ENCODE peak calls at places on chromosome 15, in nine cellular contexts. M is dorsolateral prefrontal cortex, H is uterus, A is AG04450, V is breast epithelium, N is endodermal cell, F is substantia nigra, E is SK-N-SH, K is pancreas. G is an unnamed sample.

GRCh38 chr15:43239732-43240491 is 19.1 kb upstream of the EPB42 start:
- DNase-seq in K (no peak), V (no peak), A (no peak), E (no peak), F (no peak), N (no peak), M (no peak), H (no peak), G (no peak)

GRCh38 chr15:85751731-85752421 is 42.8 kb downstream of the KLHL25 start:
- DNase-seq in H (peak; percentile 37), N (peak; percentile 86), K (no peak), V (no peak), E (no peak), F (no peak), M (no peak), A (no peak), G (no peak)

GRCh38 chr15:70421197-70421482 is 323.4 kb upstream of the TLE3 start:
- DNase-seq in V (no peak), F (no peak), E (no peak), K (no peak), N (no peak), M (no peak), H (no peak), A (no peak), G (no peak)

GRCh38 chr15:68096099-68096498 is 42.0 kb downstream of the PIAS1 start:
- DNase-seq in E (no peak), F (no peak), M (no peak), V (no peak), H (no peak), A (no peak), K (no peak), N (no peak), G (no peak)

GRCh38 chr15:70435369-70435768 is 328.0 kb downstream of the UACA start:
- DNase-seq in V (no peak), F (no peak), E (no peak), H (no peak), A (no peak), N (no peak), M (no peak), K (no peak), G (peak; percentile 20)

GRCh38 chr15:68812596-68813548 is 7.8 kb downstream of the ANP32A start:
- DNase-seq in M (no peak), F (no peak), N (no peak), E (no peak), K (peak; percentile 3), A (no peak), H (no peak), V (peak; percentile 13), G (no peak)

GRCh38 chr15:71811036-71811736 is 832 bp downstream of the NR2E3 start:
- DNase-seq in F (no peak), E (peak; percentile 34), A (no peak), N (no peak), V (no peak), K (no peak), H (no peak), M (no peak), G (no peak)

GRCh38 chr15:98881526-98882517 is 125.8 kb downstream of the PGPEP1L start:
- DNase-seq in N (no peak), V (no peak), A (no peak), M (no peak), F (no peak), H (no peak), E (peak; percentile 67), K (no peak), G (no peak)

GRCh38 chr15:90022905-90023700 is 22.0 kb downstream of the ZNF710 start:
- DNase-seq in H (no peak), V (no peak), M (no peak), K (no peak), A (no peak), E (no peak), N (peak; percentile 24), F (no peak), G (no peak)

GRCh38 chr15:70569139-70569717 is 194.1 kb downstream of the UACA start:
- DNase-seq in N (peak; percentile 63), H (no peak), V (peak; percentile 29), K (no peak), M (no peak), E (peak; percentile 44), F (no peak), A (peak; percentile 38), G (no peak)

GRCh38 chr15:26771917-26772587 is 814 bp downstream of the GABRB3 start:
- DNase-seq in F (no peak), V (no peak), A (no peak), M (peak; percentile 36), E (peak; percentile 78), K (peak; percentile 26), N (no peak), H (no peak), G (no peak)

GRCh38 chr15:99507016-99507731 is 58.6 kb upstream of the MEF2A start:
- DNase-seq in E (peak; percentile 72), F (no peak), A (peak; percentile 73), K (no peak), N (peak; percentile 41), V (no peak), M (no peak), H (peak; percentile 48), G (no peak)

GRCh38 chr15:79366691-79367090 is 55.8 kb downstream of the TMED3 start:
- DNase-seq in H (no peak), V (no peak), A (no peak), E (no peak), M (no peak), F (no peak), K (no peak), N (no peak), G (no peak)

GRCh38 chr15:90895571-90896117 is 7.5 kb upstream of the MAN2A2 start:
- DNase-seq in N (peak; percentile 66), M (peak; percentile 79), A (no peak), E (peak; percentile 86), F (peak; percentile 13), K (no peak), H (no peak), V (no peak), G (no peak)

GRCh38 chr15:81327526-81327925 is 3.6 kb upstream of the STARD5 start:
- DNase-seq in M (no peak), V (no peak), F (no peak), H (no peak), A (peak; percentile 74), E (no peak), K (no peak), N (no peak), G (no peak)

GRCh38 chr15:71971905-71972304 is 146.0 kb downstream of the MYO9A start:
- DNase-seq in N (no peak), V (no peak), E (no peak), M (no peak), F (no peak), A (no peak), H (no peak), K (no peak), G (no peak)

GRCh38 chr15:55256281-55257013 is 33.2 kb downstream of the RAB27A start:
- DNase-seq in K (no peak), H (no peak), M (no peak), F (no peak), A (no peak), V (no peak), E (no peak), N (no peak), G (no peak)

DNA sequence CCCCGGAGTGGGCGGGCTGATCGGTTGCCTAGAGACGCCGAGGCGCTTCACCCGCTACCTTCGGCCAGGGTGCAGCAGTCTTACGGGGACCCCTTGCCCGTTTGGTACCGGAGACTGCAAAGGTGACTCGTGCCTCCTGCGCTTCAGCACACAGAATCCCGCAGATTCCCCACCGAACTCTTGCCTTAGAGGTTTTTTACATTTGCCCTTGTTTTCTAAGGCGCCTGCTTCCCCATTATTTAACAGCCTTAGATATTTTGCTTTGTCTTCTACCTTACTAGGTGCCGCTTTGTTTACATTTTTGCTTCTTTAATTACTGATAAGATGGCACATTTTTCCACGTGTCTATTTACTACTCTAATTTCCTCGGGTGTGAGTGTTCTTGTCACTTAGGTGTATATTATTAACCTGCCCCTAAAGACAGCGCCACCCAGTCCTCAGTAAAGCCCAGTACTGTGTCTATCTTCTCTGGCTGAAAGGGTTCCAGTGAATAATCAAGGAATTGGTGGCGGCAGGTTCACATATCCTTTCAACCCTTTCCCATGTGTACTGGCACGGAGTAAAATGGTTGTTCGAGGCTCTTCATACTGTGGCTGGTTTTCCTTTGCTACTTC is 563 bp upstream of the CEP152 start:
- DNase-seq in N (peak; percentile 55), E (no peak), M (no peak), K (peak; percentile 13), V (no peak), A (no peak), F (no peak), H (no peak), G (no peak)
- H3K27ac ChIP-seq in N (no peak overlapping the region), E (no peak overlapping the region), M (no peak overlapping the region), K (no peak overlapping the region), V (peak overlapping the region; percentile 76), A (no peak overlapping the region), F (no peak overlapping the region), H (no peak overlapping the region), G (no peak overlapping the region)

GRCh38 chr15:94844188-94844532 is 612.8 kb downstream of the MCTP2 start:
- DNase-seq in V (no peak), F (no peak), A (no peak), E (no peak), H (no peak), M (no peak), K (no peak), N (no peak), G (no peak)
- H3K27ac ChIP-seq in V (no peak overlapping the region), F (no peak overlapping the region), A (no peak overlapping the region), E (no peak overlapping the region), H (no peak overlapping the region), M (no peak overlapping the region), K (peak overlapping the region; percentile 90), N (no peak overlapping the region), G (no peak overlapping the region)

DNA sequence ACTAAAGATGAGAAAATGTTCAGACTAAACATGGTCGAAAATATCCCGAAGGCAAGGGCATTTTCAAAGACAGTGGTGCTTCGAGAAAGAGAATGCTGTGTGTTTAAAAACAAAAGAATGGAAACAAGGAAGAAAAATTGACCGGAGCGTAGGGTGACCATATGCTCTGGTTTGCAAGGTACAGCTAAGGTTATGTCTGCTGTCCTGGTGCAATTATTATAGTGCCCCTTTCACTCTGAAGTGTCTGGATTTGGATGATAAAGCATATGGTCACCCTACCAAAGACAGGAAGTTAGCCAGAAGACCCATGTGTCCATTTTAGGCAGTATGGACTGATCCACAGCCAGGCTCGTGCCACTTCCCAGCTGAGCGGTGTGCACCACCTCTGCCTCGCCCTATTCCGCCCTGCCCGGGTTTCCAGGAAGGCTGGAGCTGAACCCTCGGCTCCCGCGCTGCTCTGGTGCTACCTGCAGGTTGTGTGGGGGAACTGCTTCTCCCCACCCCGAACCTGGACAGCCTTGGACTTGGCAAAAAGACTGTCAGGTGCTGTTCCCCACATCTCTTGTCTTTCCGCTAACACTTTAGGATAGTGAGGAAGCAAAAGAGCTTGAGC is 25.2 kb downstream of the GOLGA6D start:
- DNase-seq in K (peak; percentile 73), M (no peak), F (no peak), V (no peak), H (no peak), N (peak; percentile 95), E (peak; percentile 69), A (no peak), G (no peak)
- H3K27ac ChIP-seq in K (no peak overlapping the region), M (no peak overlapping the region), F (no peak overlapping the region), V (no peak overlapping the region), H (no peak overlapping the region), N (no peak overlapping the region), E (no peak overlapping the region), A (no peak overlapping the region), G (no peak overlapping the region)

DNA sequence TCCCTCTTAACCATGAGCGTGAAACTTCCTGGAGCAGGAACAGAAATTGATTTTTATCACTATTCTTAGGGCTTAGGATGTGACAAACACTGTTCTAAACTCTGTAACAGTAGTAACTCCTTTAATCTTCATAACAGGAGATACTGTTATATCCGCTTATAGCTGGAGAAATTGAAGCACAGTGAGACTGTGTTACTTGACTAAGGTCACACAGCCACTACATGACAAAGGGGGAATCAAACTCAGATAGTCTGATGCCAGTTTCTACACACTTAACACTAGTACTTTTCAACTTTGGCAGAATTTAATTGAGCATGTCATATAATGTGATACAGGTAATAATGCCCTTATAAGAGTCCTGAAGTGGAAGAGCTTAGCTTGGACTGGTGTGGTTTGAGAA is 800 bp upstream of the TARS3 start:
- DNase-seq in F (no peak), K (no peak), N (no peak), M (no peak), E (no peak), V (no peak), A (no peak), H (no peak), G (no peak)
- H3K27ac ChIP-seq in F (no peak overlapping the region), K (no peak overlapping the region), N (no peak overlapping the region), M (no peak overlapping the region), E (no peak overlapping the region), V (peak overlapping the region; percentile 90), A (no peak overlapping the region), H (peak overlapping the region; percentile 87), G (no peak overlapping the region)

G was measured in CD4-positive, alpha-beta T cell.